ENCODE peak calls at places on chromosome 19, in five cellular contexts. One of them, this sample, is unnamed.

GRCh38 chr19:13138171-13138915 is 11.8 kb downstream of the STX10 start:
- DNase-seq in BJ: no peak
- DNase-seq in AG10803: no peak
- DNase-seq in PC-3: no peak
- DNase-seq in tibial artery: no peak
- DNase-seq in this sample: no peak

GRCh38 chr19:40312533-40312932 is 27.4 kb upstream of the AKT2 start:
- DNase-seq in BJ: no peak
- DNase-seq in AG10803: no peak
- DNase-seq in PC-3: no peak
- DNase-seq in tibial artery: no peak
- DNase-seq in this sample: no peak

GRCh38 chr19:13062317-13062716 is 40.3 kb downstream of the LYL1 start:
- DNase-seq in BJ: no peak
- DNase-seq in AG10803: no peak
- DNase-seq in PC-3: no peak
- DNase-seq in tibial artery: no peak
- DNase-seq in this sample: no peak

GRCh38 chr19:1154731-1155351 is 19.2 kb downstream of the SBNO2 start:
- DNase-seq in BJ: peak
- DNase-seq in AG10803: peak
- DNase-seq in PC-3: no peak
- DNase-seq in tibial artery: peak
- DNase-seq in this sample: no peak

GRCh38 chr19:12764698-12765097 is 10.7 kb downstream of the HOOK2 start:
- DNase-seq in BJ: no peak
- DNase-seq in AG10803: no peak
- DNase-seq in PC-3: no peak
- DNase-seq in tibial artery: no peak
- DNase-seq in this sample: no peak

GRCh38 chr19:17448190-17448967 is at the start of gene TMEM221:
- DNase-seq in BJ: no peak
- DNase-seq in AG10803: no peak
- DNase-seq in PC-3: peak
- DNase-seq in tibial artery: peak
- DNase-seq in this sample: no peak

GRCh38 chr19:35569281-35569781 is 5.9 kb upstream of the ATP4A start:
- DNase-seq in BJ: no peak
- DNase-seq in AG10803: no peak
- DNase-seq in PC-3: no peak
- DNase-seq in tibial artery: no peak
- DNase-seq in this sample: no peak

GRCh38 chr19:41352609-41353465 is 885 bp downstream of the TGFB1 start:
- DNase-seq in BJ: no peak
- DNase-seq in AG10803: peak
- DNase-seq in PC-3: peak
- DNase-seq in tibial artery: peak
- DNase-seq in this sample: no peak

GRCh38 chr19:3154957-3155736 is 19.3 kb downstream of the GNA15 start:
- DNase-seq in BJ: peak
- DNase-seq in AG10803: peak
- DNase-seq in PC-3: peak
- DNase-seq in tibial artery: peak
- DNase-seq in this sample: no peak

GRCh38 chr19:45564131-45564780 is 20.3 kb downstream of the OPA3 start:
- DNase-seq in BJ: no peak
- DNase-seq in AG10803: no peak
- DNase-seq in PC-3: no peak
- DNase-seq in tibial artery: no peak
- DNase-seq in this sample: no peak

GRCh38 chr19:13623686-13624405 is 117.6 kb upstream of the CACNA1A start:
- DNase-seq in BJ: no peak
- DNase-seq in AG10803: no peak
- DNase-seq in PC-3: no peak
- DNase-seq in tibial artery: no peak
- DNase-seq in this sample: no peak

GRCh38 chr19:12545267-12545666 is 6.0 kb downstream of the ZNF564 start:
- DNase-seq in BJ: no peak
- DNase-seq in AG10803: no peak
- DNase-seq in PC-3: no peak
- DNase-seq in tibial artery: no peak
- DNase-seq in this sample: no peak

GRCh38 chr19:16518483-16519229 is 22.5 kb downstream of the C19orf44 start:
- DNase-seq in BJ: no peak
- DNase-seq in AG10803: no peak
- DNase-seq in PC-3: no peak
- DNase-seq in tibial artery: no peak
- DNase-seq in this sample: no peak

GRCh38 chr19:47109177-47109540 is 4.4 kb downstream of the ZC3H4 start:
- DNase-seq in BJ: no peak
- DNase-seq in AG10803: no peak
- DNase-seq in PC-3: no peak
- DNase-seq in tibial artery: no peak
- DNase-seq in this sample: no peak

GRCh38 chr19:52602931-52603330 is 32.8 kb downstream of the ZNF701 start:
- DNase-seq in BJ: no peak
- DNase-seq in AG10803: no peak
- DNase-seq in PC-3: peak
- DNase-seq in tibial artery: no peak
- DNase-seq in this sample: no peak

GRCh38 chr19:6088677-6089063 is 21.6 kb downstream of the RFX2 start:
- DNase-seq in BJ: no peak
- DNase-seq in AG10803: no peak
- DNase-seq in PC-3: peak
- DNase-seq in tibial artery: no peak
- DNase-seq in this sample: no peak

GRCh38 chr19:42335374-42335936 is 10.0 kb downstream of the MEGF8 start:
- DNase-seq in BJ: no peak
- DNase-seq in AG10803: no peak
- DNase-seq in PC-3: no peak
- DNase-seq in tibial artery: no peak
- DNase-seq in this sample: no peak

GRCh38 chr19:39397360-39398296 is 6.5 kb downstream of the MED29 start:
- DNase-seq in BJ: no peak
- DNase-seq in AG10803: peak
- DNase-seq in PC-3: peak
- DNase-seq in tibial artery: peak
- DNase-seq in this sample: peak

DNA sequence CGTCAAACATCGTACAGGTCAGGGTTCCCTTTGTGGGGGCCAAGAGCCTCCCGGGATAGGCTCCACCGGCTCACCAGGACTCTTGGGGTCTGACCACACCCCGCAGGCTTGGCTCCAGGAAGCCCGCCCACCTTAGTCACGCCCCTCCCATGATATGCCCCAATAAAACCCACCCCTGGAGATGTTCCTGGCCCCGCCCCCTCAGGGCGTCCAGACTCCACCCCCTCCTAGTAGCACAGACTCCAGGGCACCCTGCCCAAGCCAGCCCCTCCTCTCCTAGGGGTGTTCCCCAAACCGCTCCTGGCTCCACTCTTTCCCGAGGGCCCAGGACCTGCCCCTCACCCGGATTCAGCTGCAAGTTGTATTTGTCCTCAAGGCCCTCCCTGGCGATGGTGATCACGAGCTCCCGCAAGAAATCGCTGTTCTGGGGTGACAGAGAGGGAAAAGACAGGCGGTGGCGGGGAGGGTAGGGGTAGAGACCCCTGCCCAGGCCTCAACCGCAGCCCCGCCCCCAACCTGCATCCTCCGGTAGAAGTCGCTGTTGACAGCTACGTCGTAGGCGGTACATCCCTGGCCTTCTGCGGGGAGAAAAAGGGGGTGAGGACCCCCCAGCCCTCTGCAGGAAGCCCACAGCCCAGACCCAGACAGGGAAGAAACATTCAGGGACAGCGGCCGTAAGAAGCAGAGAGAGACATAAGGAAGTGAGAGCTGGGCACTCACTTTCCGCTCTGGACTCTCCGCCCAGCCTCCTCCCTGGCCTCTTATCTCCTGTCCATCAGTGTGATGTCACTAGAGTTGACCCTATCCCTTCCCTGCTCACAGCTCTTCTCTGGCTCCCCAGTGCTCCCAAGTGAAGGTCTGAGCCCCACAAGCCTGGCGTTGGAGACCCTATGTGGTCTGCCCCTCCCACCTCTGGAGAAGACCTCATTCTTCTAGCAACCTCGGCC is 3.9 kb downstream of the PIH1D1 start:
- DNase-seq in BJ: no peak
- DNase-seq in AG10803: no peak
- DNase-seq in PC-3: no peak
- DNase-seq in tibial artery: no peak
- DNase-seq in this sample: no peak
- TF ChIP-seq CTCF in BJ: no peak
- TF ChIP-seq CTCF in AG10803: no peak
- TF ChIP-seq CTCF in PC-3: no peak
- TF ChIP-seq CTCF in tibial artery: no peak
- TF ChIP-seq CTCF in this sample: no peak

GRCh38 chr19:55478364-55478763 is 1.9 kb downstream of the ZNF628 start:
- DNase-seq in BJ: no peak
- DNase-seq in AG10803: no peak
- DNase-seq in PC-3: no peak
- DNase-seq in tibial artery: no peak
- DNase-seq in this sample: no peak
- TF ChIP-seq CTCF in BJ: no peak
- TF ChIP-seq CTCF in AG10803: no peak
- TF ChIP-seq CTCF in PC-3: no peak
- TF ChIP-seq CTCF in tibial artery: no peak
- TF ChIP-seq CTCF in this sample: no peak

GRCh38 chr19:30696514-30696913 is 324.3 kb downstream of the ZNF536 start:
- DNase-seq in BJ: no peak
- DNase-seq in AG10803: no peak
- DNase-seq in PC-3: no peak
- DNase-seq in tibial artery: no peak
- DNase-seq in this sample: no peak
- TF ChIP-seq CTCF in BJ: peak
- TF ChIP-seq CTCF in AG10803: no peak
- TF ChIP-seq CTCF in PC-3: peak
- TF ChIP-seq CTCF in tibial artery: no peak
- TF ChIP-seq CTCF in this sample: peak

DNA sequence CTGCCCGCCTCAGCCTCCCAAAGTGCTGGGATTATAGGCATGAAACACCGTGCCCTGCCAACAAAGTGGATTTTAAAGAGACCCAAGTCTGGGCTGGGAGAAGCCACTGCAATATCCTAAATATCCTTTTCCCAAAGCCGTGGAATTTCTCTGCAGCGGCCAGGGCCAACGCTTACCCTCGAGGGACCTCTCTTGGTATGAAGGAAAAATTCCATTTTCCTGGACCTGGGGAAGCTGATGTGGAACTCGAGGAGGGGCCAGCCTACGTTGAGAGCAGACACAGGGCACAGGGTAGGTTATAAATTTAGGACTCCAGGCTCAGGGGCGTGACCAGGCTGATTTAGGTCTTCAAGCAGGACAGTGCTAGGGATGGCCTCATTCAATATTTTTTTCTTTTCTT is 17.7 kb upstream of the UPF1 start:
- DNase-seq in BJ: no peak
- DNase-seq in AG10803: peak
- DNase-seq in PC-3: no peak
- DNase-seq in tibial artery: peak
- DNase-seq in this sample: no peak
- TF ChIP-seq CTCF in BJ: peak
- TF ChIP-seq CTCF in AG10803: peak
- TF ChIP-seq CTCF in PC-3: no peak
- TF ChIP-seq CTCF in tibial artery: no peak
- TF ChIP-seq CTCF in this sample: no peak

GRCh38 chr19:48609571-48610108 is 3.1 kb downstream of the SPACA4 start:
- DNase-seq in BJ: no peak
- DNase-seq in AG10803: no peak
- DNase-seq in PC-3: no peak
- DNase-seq in tibial artery: no peak
- DNase-seq in this sample: no peak

GRCh38 chr19:48606463-48607358 is at the start of gene SPACA4:
- DNase-seq in BJ: no peak
- DNase-seq in AG10803: no peak
- DNase-seq in PC-3: no peak
- DNase-seq in tibial artery: no peak
- DNase-seq in this sample: no peak

GRCh38 chr19:48608798-48609263 is 2.3 kb downstream of the SPACA4 start:
- DNase-seq in BJ: no peak
- DNase-seq in AG10803: peak
- DNase-seq in PC-3: peak
- DNase-seq in tibial artery: no peak
- DNase-seq in this sample: no peak

GRCh38 chr19:48603850-48604249 is 2.7 kb upstream of the SPACA4 start:
- DNase-seq in BJ: no peak
- DNase-seq in AG10803: no peak
- DNase-seq in PC-3: no peak
- DNase-seq in tibial artery: no peak
- DNase-seq in this sample: no peak

DNA sequence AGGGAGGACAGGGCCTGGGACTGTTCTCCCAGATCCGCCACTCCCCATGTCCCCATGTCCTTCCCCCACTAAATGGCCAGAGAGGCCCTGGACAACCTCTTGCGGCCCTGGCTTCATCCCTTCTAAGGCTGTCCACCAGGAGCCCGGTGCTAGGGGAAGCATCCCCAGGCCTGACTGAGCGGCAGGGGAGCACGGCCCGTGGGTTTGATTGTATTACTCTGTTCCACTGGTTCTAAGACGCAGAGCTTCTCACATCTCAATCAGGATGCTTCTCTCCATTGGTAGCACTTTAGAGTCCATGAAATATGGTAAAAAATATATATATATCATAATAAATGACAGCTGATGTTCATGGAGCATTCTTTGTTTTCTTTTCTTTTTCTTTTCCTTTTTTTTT is 815 bp downstream of the SPACA4 start:
- DNase-seq in BJ: no peak
- DNase-seq in AG10803: no peak
- DNase-seq in PC-3: no peak
- DNase-seq in tibial artery: no peak
- DNase-seq in this sample: no peak
- TF ChIP-seq CTCF in BJ: no peak
- TF ChIP-seq CTCF in AG10803: no peak
- TF ChIP-seq CTCF in PC-3: no peak
- TF ChIP-seq CTCF in tibial artery: no peak
- TF ChIP-seq CTCF in this sample: no peak

GRCh38 chr19:38307597-38307996 is 3.5 kb downstream of the C19orf33 start:
- DNase-seq in BJ: no peak
- DNase-seq in AG10803: no peak
- DNase-seq in PC-3: no peak
- DNase-seq in tibial artery: no peak
- DNase-seq in this sample: no peak
- TF ChIP-seq CTCF in BJ: no peak
- TF ChIP-seq CTCF in AG10803: no peak
- TF ChIP-seq CTCF in PC-3: no peak
- TF ChIP-seq CTCF in tibial artery: no peak
- TF ChIP-seq CTCF in this sample: no peak

This sample was measured in Panc1.